ENCODE peak calls at places on chromosomes 6 and 20, in eight cellular contexts. J, P, V, G, H, D, F and O are unnamed samples.

GRCh38 chr6:90521955-90522354 is 64.9 kb downstream of the MAP3K7 start:
- ATAC-seq in G (no peak), D (no peak), P (no peak), J (no peak), V (no peak), H (no peak), F (no peak), O (no peak)

GRCh38 chr6:156909212-156910010 is 132.2 kb downstream of the ARID1B start:
- ATAC-seq in H (no peak), V (no peak), F (no peak), P (no peak), J (no peak), G (no peak), D (no peak), O (no peak)

GRCh38 chr6:100892116-100892515 is 11.0 kb upstream of the ASCC3 start:
- ATAC-seq in P (no peak), F (no peak), V (no peak), J (no peak), D (no peak), G (no peak), H (no peak), O (no peak)

GRCh38 chr20:47020231-47020630 is 125.6 kb downstream of the EYA2 start:
- ATAC-seq in H (peak; percentile 44), D (no peak), J (no peak), V (no peak), F (no peak), G (no peak), P (no peak), O (no peak)

GRCh38 chr6:103522045-103522444 is 1337.7 kb downstream of the HACE1 start:
- ATAC-seq in V (no peak), H (no peak), F (no peak), D (no peak), J (no peak), G (no peak), P (no peak), O (no peak)

GRCh38 chr6:159023893-159024292 is 20.9 kb downstream of the TAGAP start:
- ATAC-seq in F (no peak), V (peak; percentile 98), P (no peak), H (no peak), D (no peak), G (no peak), J (no peak), O (peak; percentile 45)

GRCh38 chr6:137697267-137697938 is 169.7 kb upstream of the TNFAIP3 start:
- ATAC-seq in G (no peak), P (no peak), J (peak; percentile 71), H (peak; percentile 87), V (peak; percentile 44), D (no peak), F (peak; percentile 65), O (no peak)

GRCh38 chr6:46903175-46903574 is 18.6 kb downstream of the ADGRF5 start:
- ATAC-seq in J (no peak), D (no peak), V (no peak), F (peak; percentile 53), G (no peak), P (no peak), H (no peak), O (no peak)

GRCh38 chr20:34600892-34601653 is 42.6 kb downstream of the MAP1LC3A start:
- ATAC-seq in H (no peak), F (peak; percentile 70), V (no peak), J (no peak), G (no peak), P (no peak), D (no peak), O (no peak)

GRCh38 chr20:57032847-57033246 is 233.6 kb downstream of the BMP7 start:
- ATAC-seq in J (no peak), P (no peak), D (no peak), F (no peak), G (no peak), H (no peak), V (no peak), O (no peak)

GRCh38 chr6:159997498-159998101 is 28.7 kb downstream of the IGF2R start:
- ATAC-seq in P (no peak), F (no peak), H (no peak), J (no peak), G (no peak), D (no peak), V (no peak), O (no peak)

GRCh38 chr20:51345601-51346101 is 196.9 kb downstream of the NFATC2 start:
- ATAC-seq in F (no peak), H (peak; percentile 72), V (no peak), G (no peak), D (no peak), J (peak; percentile 70), P (no peak), O (no peak)

GRCh38 chr6:22132662-22133061 is 164.2 kb downstream of the PRL start:
- ATAC-seq in J (no peak), G (no peak), V (no peak), H (no peak), D (no peak), P (no peak), F (no peak), O (no peak)

GRCh38 chr20:35907017-35907685 is 47.2 kb downstream of the SCAND1 start:
- ATAC-seq in H (no peak), V (no peak), P (no peak), J (no peak), F (peak; percentile 88), D (no peak), G (no peak), O (no peak)

GRCh38 chr6:108983151-108983550 is 111.5 kb downstream of the SESN1 start:
- ATAC-seq in F (no peak), G (no peak), J (no peak), D (no peak), P (no peak), H (no peak), V (no peak), O (no peak)

GRCh38 chr6:30885481-30885998 is 1.2 kb downstream of the DDR1 start:
- ATAC-seq in G (no peak), F (peak; percentile 8), V (no peak), H (peak; percentile 1), P (no peak), J (peak; percentile 28), D (peak; percentile 13), O (no peak)

GRCh38 chr20:15902493-15902892 is 670.8 kb downstream of the KIF16B start:
- ATAC-seq in P (no peak), H (no peak), V (no peak), J (no peak), F (no peak), D (no peak), G (no peak), O (no peak)

GRCh38 chr6:106702046-106702445 is 72.7 kb downstream of the QRSL1 start:
- ATAC-seq in H (no peak), G (peak; percentile 30), V (no peak), J (no peak), F (no peak), D (no peak), P (peak; percentile 55), O (peak; percentile 80)

GRCh38 chr6:113352029-113352801 is 504.9 kb upstream of the MARCKS start:
- ATAC-seq in J (peak; percentile 96), G (no peak), H (peak; percentile 78), V (peak; percentile 36), F (no peak), D (no peak), P (no peak), O (no peak)

GRCh38 chr6:111487656-111488055 is 4.6 kb upstream of the REV3L start:
- ATAC-seq in D (no peak), H (no peak), G (peak; percentile 29), P (no peak), J (no peak), F (no peak), V (peak; percentile 16), O (no peak)

GRCh38 chr20:49288784-49289696 is 11.2 kb upstream of the ZNFX1 start:
- ATAC-seq in D (no peak), F (no peak), P (no peak), H (no peak), V (no peak), J (no peak), G (no peak), O (no peak)

GRCh38 chr6:110415297-110415916 is at the start of gene DDO:
- ATAC-seq in J (no peak), V (peak; percentile 32), P (no peak), H (peak; percentile 93), G (peak; percentile 28), D (no peak), F (peak; percentile 93), O (no peak)

GRCh38 chr6:63527658-63528514 is 44.4 kb upstream of the LOC128125822 start:
- ATAC-seq in D (no peak), F (no peak), V (no peak), H (peak; percentile 95), G (no peak), J (peak; percentile 99), P (no peak), O (no peak)

GRCh38 chr6:149328083-149328482 is 10.6 kb downstream of the TAB2 start:
- ATAC-seq in H (no peak), F (no peak), D (no peak), P (no peak), V (peak; percentile 7), J (no peak), G (no peak), O (no peak)

GRCh38 chr20:4722571-4722970 is 862 bp downstream of the PRND start:
- ATAC-seq in G (no peak), J (no peak), F (no peak), D (no peak), V (no peak), H (no peak), P (no peak), O (no peak)

GRCh38 chr6:70241031-70241430 is 61.9 kb downstream of the COL9A1 start:
- ATAC-seq in H (no peak), D (no peak), J (no peak), V (no peak), G (no peak), F (no peak), P (no peak), O (no peak)

GRCh38 chr6:144543006-144543871 is 258.1 kb downstream of the UTRN start:
- ATAC-seq in F (no peak), G (no peak), H (no peak), P (no peak), D (no peak), V (no peak), J (no peak), O (no peak)

GRCh38 chr20:38790210-38791053 is 15.1 kb upstream of the PPP1R16B start:
- ATAC-seq in D (peak; percentile 96), P (peak; percentile 82), V (no peak), F (no peak), J (peak; percentile 73), H (peak; percentile 75), G (no peak), O (peak; percentile 50)